ENCODE peak calls at places on chromosomes 11 and 22, in nine cellular contexts. U, G, E, Z, A, B, F, L and O are unnamed samples.

GRCh38 chr22:22556578-22556977 is 2.5 kb downstream of the PRAME start:
- DNase-seq in U (no peak), B (no peak), L (no peak), A (no peak), F (no peak), G (no peak), Z (no peak), E (no peak), O (no peak)

GRCh38 chr11:96052921-96053631 is 129.2 kb upstream of the MTMR2 start:
- DNase-seq in L (no peak), G (no peak), F (no peak), U (no peak), E (no peak), B (no peak), A (no peak), Z (no peak), O (no peak)

GRCh38 chr11:11155962-11156815 is 196.9 kb downstream of the CSNK2A3 start:
- DNase-seq in Z (no peak), F (no peak), U (peak), L (no peak), E (peak), A (no peak), B (no peak), G (no peak), O (no peak)

GRCh38 chr22:21446128-21446826 is 20.9 kb upstream of the TMEM191C start:
- DNase-seq in L (no peak), A (peak), G (no peak), Z (no peak), F (no peak), U (no peak), E (no peak), B (no peak), O (peak)

GRCh38 chr11:46658259-46658658 is 40.9 kb downstream of the ATG13 start:
- DNase-seq in B (no peak), E (no peak), Z (no peak), U (no peak), A (no peak), G (no peak), L (no peak), F (no peak), O (peak)

GRCh38 chr11:87331273-87331672 is 293.5 kb downstream of the TMEM135 start:
- DNase-seq in L (no peak), E (no peak), G (no peak), A (no peak), Z (no peak), U (no peak), F (no peak), B (no peak), O (no peak)

GRCh38 chr11:120108154-120108784 is 29.6 kb downstream of the TRIM29 start:
- DNase-seq in B (peak), U (peak), A (no peak), G (peak), Z (peak), L (peak), F (peak), E (peak), O (peak)

GRCh38 chr11:35418847-35419712 is at the start of gene SLC1A2:
- DNase-seq in U (no peak), B (no peak), Z (no peak), G (no peak), F (no peak), L (peak), E (peak), A (no peak), O (peak)

GRCh38 chr11:77883775-77884174 is 62.8 kb downstream of the AAMDC start:
- DNase-seq in E (no peak), F (no peak), B (no peak), A (no peak), U (no peak), Z (no peak), L (no peak), G (no peak), O (no peak)

GRCh38 chr11:76788661-76789442 is 5.7 kb downstream of the TSKU start:
- DNase-seq in E (peak), Z (no peak), L (peak), U (no peak), F (no peak), G (no peak), A (no peak), B (peak), O (peak)

GRCh38 chr11:126421243-126421642 is 65.8 kb downstream of the ST3GAL4 start:
- DNase-seq in G (no peak), Z (no peak), F (no peak), E (no peak), L (peak), B (no peak), A (no peak), U (no peak), O (no peak)

GRCh38 chr22:28006271-28006670 is 87.2 kb upstream of the PITPNB start:
- DNase-seq in A (no peak), G (no peak), U (no peak), Z (no peak), E (no peak), L (no peak), F (no peak), B (no peak), O (no peak)

GRCh38 chr11:29125621-29126020 is 891.2 kb downstream of the KCNA4 start:
- DNase-seq in U (no peak), B (no peak), F (no peak), G (no peak), E (no peak), L (no peak), A (no peak), Z (no peak), O (no peak)

GRCh38 chr11:28442113-28442512 is 333.9 kb downstream of the METTL15 start:
- DNase-seq in B (no peak), U (no peak), A (no peak), G (no peak), E (no peak), F (no peak), Z (no peak), L (no peak), O (no peak)

GRCh38 chr11:77761481-77761880 is 59.0 kb downstream of the RSF1 start:
- DNase-seq in U (no peak), Z (no peak), G (no peak), A (no peak), B (no peak), F (no peak), L (no peak), E (no peak), O (no peak)

GRCh38 chr11:7353100-7353499 is 101.4 kb downstream of the SYT9 start:
- DNase-seq in A (no peak), B (no peak), Z (no peak), E (peak), F (no peak), G (peak), U (peak), L (no peak), O (no peak)

GRCh38 chr22:25076281-25076680 is 123.4 kb upstream of the CRYBB3 start:
- DNase-seq in F (no peak), B (no peak), A (no peak), G (no peak), U (no peak), L (no peak), Z (no peak), E (no peak), O (no peak)

GRCh38 chr22:25845985-25846745 is 104.2 kb downstream of the MYO18B start:
- DNase-seq in L (no peak), A (no peak), U (no peak), B (no peak), F (peak), G (no peak), Z (no peak), E (peak), O (no peak)

GRCh38 chr11:36312593-36312990 is 16.5 kb downstream of the PRR5L start:
- DNase-seq in G (peak), U (no peak), E (peak), Z (no peak), A (no peak), B (no peak), L (no peak), F (peak), O (no peak)

GRCh38 chr11:116119158-116119557 is 614.9 kb upstream of the CADM1 start:
- DNase-seq in Z (no peak), E (no peak), A (no peak), B (no peak), F (no peak), G (no peak), U (no peak), L (no peak), O (no peak)